ENCODE peak calls at places on chromosome 10, in nine cellular contexts. N is cardiac muscle cell; I is AG04450; D is RWPE1; M is stimulated activated CD8-positive, alpha-beta memory T cell treated with anti-CD3 and anti-CD28 coated beads, Interleukin-15, amount 100 ng/mL, for 24 hours; Z is choroid plexus epithelial cell; Q is HCEC 1CT; G is HFF-Myc; X is OCI-M1. T is an unnamed sample.

GRCh38 chr10:23505797-23506465 is 67.1 kb downstream of the OTUD1 start:
- DNase-seq in D (no peak), N (no peak), Q (no peak), M (no peak), I (no peak), G (no peak), X (peak; percentile 16), Z (no peak), T (no peak)

GRCh38 chr10:48608279-48608681 is 3.4 kb upstream of the ARHGAP22 start:
- DNase-seq in I (no peak), M (no peak), Q (peak; percentile 50), D (peak; percentile 36), N (peak; percentile 50), G (no peak), Z (peak; percentile 46), X (peak; percentile 42), T (no peak)

GRCh38 chr10:97056003-97056630 is 129.6 kb downstream of the SLIT1 start:
- DNase-seq in M (no peak), Q (no peak), I (no peak), D (no peak), Z (no peak), N (no peak), G (no peak), X (no peak), T (no peak)

GRCh38 chr10:101837753-101838152 is 5.8 kb downstream of the KCNIP2 start:
- DNase-seq in D (no peak), I (no peak), M (no peak), Z (no peak), Q (no peak), G (no peak), N (no peak), X (no peak), T (no peak)

GRCh38 chr10:79431891-79432831 is 13.3 kb downstream of the ZCCHC24 start:
- DNase-seq in X (no peak), G (no peak), Q (no peak), N (no peak), I (no peak), Z (peak; percentile 57), D (no peak), M (no peak), T (no peak)

GRCh38 chr10:75469018-75469616 is 37.7 kb downstream of the LRMDA start:
- DNase-seq in X (peak; percentile 6), G (peak; percentile 47), Q (peak; percentile 79), Z (peak; percentile 91), M (no peak), D (peak; percentile 78), N (no peak), I (peak; percentile 39), T (no peak)

GRCh38 chr10:110684800-110685446 is 40.8 kb downstream of the RBM20 start:
- DNase-seq in G (no peak), D (no peak), X (no peak), Z (peak; percentile 48), I (peak; percentile 26), Q (peak; percentile 11), M (no peak), N (peak; percentile 96), T (no peak)

GRCh38 chr10:59905066-59905734 is 1.2 kb downstream of the CCDC6 start:
- DNase-seq in Q (peak; percentile 14), X (no peak), M (peak; percentile 6), Z (no peak), D (no peak), N (peak; percentile 60), G (no peak), I (no peak), T (no peak)

GRCh38 chr10:122342293-122343134 is 32.0 kb upstream of the PLEKHA1 start:
- DNase-seq in X (peak; percentile 60), D (peak; percentile 83), Q (peak; percentile 55), G (peak; percentile 47), M (no peak), I (peak; percentile 20), Z (peak; percentile 79), N (peak; percentile 51), T (no peak)

GRCh38 chr10:6382081-6382480 is 179.3 kb downstream of the PFKFB3 start:
- DNase-seq in M (no peak), X (no peak), N (no peak), Z (no peak), D (no peak), G (peak; percentile 62), Q (no peak), I (peak; percentile 61), T (no peak)

GRCh38 chr10:52297727-52298126 is 16.4 kb upstream of the DKK1 start:
- DNase-seq in X (no peak), D (no peak), N (no peak), Z (no peak), I (no peak), M (no peak), Q (no peak), G (no peak), T (no peak)

GRCh38 chr10:63520463-63521388 is 475 bp upstream of the REEP3 start:
- DNase-seq in G (no peak), I (no peak), D (peak; percentile 70), Q (peak; percentile 13), N (no peak), X (peak; percentile 90), Z (peak; percentile 74), M (peak; percentile 22), T (peak; percentile 51)

GRCh38 chr10:114681542-114681941 is 23.5 kb upstream of the ABLIM1 start:
- DNase-seq in M (no peak), G (no peak), Z (peak; percentile 24), D (peak; percentile 44), N (no peak), X (no peak), I (no peak), Q (no peak), T (no peak)

GRCh38 chr10:11672836-11673235 is 61.4 kb upstream of the USP6NL start:
- DNase-seq in X (no peak), Z (no peak), D (no peak), N (no peak), Q (no peak), M (no peak), I (no peak), G (no peak), T (no peak)

GRCh38 chr10:8876171-8876570 is 821.7 kb downstream of the GATA3 start:
- DNase-seq in D (no peak), X (no peak), G (no peak), Q (peak; percentile 32), I (no peak), N (no peak), Z (no peak), M (no peak), T (no peak)

GRCh38 chr10:36779238-36779846 is 346.1 kb upstream of the ANKRD30A start:
- DNase-seq in Q (peak; percentile 70), G (peak; percentile 10), D (peak; percentile 61), X (peak; percentile 21), M (no peak), I (peak; percentile 64), Z (peak; percentile 91), N (peak; percentile 77), T (no peak)

GRCh38 chr10:13839430-13839986 is 252.7 kb downstream of the PRPF18 start:
- DNase-seq in N (no peak), G (peak; percentile 56), M (no peak), D (peak; percentile 21), I (peak; percentile 74), X (no peak), Q (peak; percentile 88), Z (peak; percentile 93), T (no peak)

GRCh38 chr10:58851606-58852005 is 324.8 kb upstream of the PHYHIPL start:
- DNase-seq in D (peak; percentile 8), N (no peak), G (no peak), I (no peak), M (no peak), X (no peak), Q (peak; percentile 49), Z (peak; percentile 13), T (no peak)

GRCh38 chr10:3882855-3883254 is 97.8 kb upstream of the KLF6 start:
- DNase-seq in N (no peak), X (no peak), Z (no peak), G (no peak), Q (no peak), D (no peak), I (no peak), M (no peak), T (no peak)

GRCh38 chr10:132984801-132985545 is 42.6 kb upstream of the CFAP46 start:
- DNase-seq in D (no peak), I (no peak), G (no peak), X (no peak), Z (no peak), N (no peak), Q (no peak), M (no peak), T (no peak)

GRCh38 chr10:116120688-116121087 is 152.3 kb downstream of the GFRA1 start:
- DNase-seq in I (no peak), G (no peak), Z (no peak), Q (no peak), D (no peak), X (no peak), M (no peak), N (peak; percentile 46), T (no peak)

GRCh38 chr10:10642741-10643280 is 374.9 kb upstream of the CELF2 start:
- DNase-seq in G (no peak), D (no peak), X (no peak), Q (no peak), I (no peak), N (peak; percentile 68), Z (peak; percentile 79), M (no peak), T (no peak)

GRCh38 chr10:17250736-17251135 is 22.7 kb downstream of the VIM start:
- DNase-seq in Q (peak; percentile 23), D (no peak), Z (no peak), N (no peak), X (no peak), I (no peak), G (no peak), M (no peak), T (no peak)